ENCODE peak calls at places on chromosomes 6 and 20, in nine cellular contexts. One of them, this sample, is unnamed.
A peak's percentile ranks its signal among the peaks of the same experiment; 100 is the strongest.

GRCh38 chr6:15274696-15275387 is 29.0 kb downstream of the JARID2 start:
- DNase-seq in epithelial cell of esophagus: no peak
- DNase-seq in mammary epithelial cell: no peak
- DNase-seq in cardiac muscle cell: no peak
- DNase-seq in Peyer's patch: no peak
- DNase-seq in SK-N-SH: no peak
- DNase-seq in GM23338: no peak
- DNase-seq in gastrocnemius medialis: no peak
- DNase-seq in H1: no peak
- DNase-seq in this sample: peak; percentile 38

GRCh38 chr6:16058188-16058780 is 70.6 kb upstream of the MYLIP start:
- DNase-seq in epithelial cell of esophagus: no peak
- DNase-seq in mammary epithelial cell: no peak
- DNase-seq in cardiac muscle cell: peak; percentile 51
- DNase-seq in Peyer's patch: no peak
- DNase-seq in SK-N-SH: no peak
- DNase-seq in GM23338: no peak
- DNase-seq in gastrocnemius medialis: peak; percentile 2
- DNase-seq in H1: no peak
- DNase-seq in this sample: no peak

GRCh38 chr6:130754786-130755367 is 72.3 kb upstream of the SMLR1 start:
- DNase-seq in epithelial cell of esophagus: no peak
- DNase-seq in mammary epithelial cell: no peak
- DNase-seq in cardiac muscle cell: no peak
- DNase-seq in Peyer's patch: no peak
- DNase-seq in SK-N-SH: no peak
- DNase-seq in GM23338: no peak
- DNase-seq in gastrocnemius medialis: no peak
- DNase-seq in H1: no peak
- DNase-seq in this sample: no peak

GRCh38 chr6:116005508-116005855 is 55.2 kb downstream of the FRK start:
- DNase-seq in epithelial cell of esophagus: no peak
- DNase-seq in mammary epithelial cell: no peak
- DNase-seq in cardiac muscle cell: no peak
- DNase-seq in Peyer's patch: no peak
- DNase-seq in SK-N-SH: no peak
- DNase-seq in GM23338: no peak
- DNase-seq in gastrocnemius medialis: no peak
- DNase-seq in H1: no peak
- DNase-seq in this sample: peak; percentile 55

GRCh38 chr6:161152904-161153662 is 120.8 kb downstream of the AGPAT4 start:
- DNase-seq in epithelial cell of esophagus: no peak
- DNase-seq in mammary epithelial cell: no peak
- DNase-seq in cardiac muscle cell: no peak
- DNase-seq in Peyer's patch: no peak
- DNase-seq in SK-N-SH: peak; percentile 67
- DNase-seq in GM23338: no peak
- DNase-seq in gastrocnemius medialis: no peak
- DNase-seq in H1: no peak
- DNase-seq in this sample: no peak

GRCh38 chr6:157656437-157657005 is 166.5 kb upstream of the SNX9 start:
- DNase-seq in epithelial cell of esophagus: peak; percentile 27
- DNase-seq in mammary epithelial cell: no peak
- DNase-seq in cardiac muscle cell: no peak
- DNase-seq in Peyer's patch: no peak
- DNase-seq in SK-N-SH: no peak
- DNase-seq in GM23338: no peak
- DNase-seq in gastrocnemius medialis: no peak
- DNase-seq in H1: no peak
- DNase-seq in this sample: no peak

GRCh38 chr20:24993337-24994185 is 1.0 kb upstream of the APMAP start:
- DNase-seq in epithelial cell of esophagus: peak; percentile 65
- DNase-seq in mammary epithelial cell: peak; percentile 52
- DNase-seq in cardiac muscle cell: no peak
- DNase-seq in Peyer's patch: no peak
- DNase-seq in SK-N-SH: no peak
- DNase-seq in GM23338: no peak
- DNase-seq in gastrocnemius medialis: no peak
- DNase-seq in H1: peak; percentile 20
- DNase-seq in this sample: peak; percentile 65

GRCh38 chr6:149026530-149026942 is 279.7 kb downstream of the UST start:
- DNase-seq in epithelial cell of esophagus: peak; percentile 80
- DNase-seq in mammary epithelial cell: peak; percentile 68
- DNase-seq in cardiac muscle cell: peak; percentile 67
- DNase-seq in Peyer's patch: no peak
- DNase-seq in SK-N-SH: peak; percentile 32
- DNase-seq in GM23338: peak; percentile 89
- DNase-seq in gastrocnemius medialis: no peak
- DNase-seq in H1: no peak
- DNase-seq in this sample: peak; percentile 91

GRCh38 chr6:136593748-136594490 is 43.7 kb upstream of the MAP7 start:
- DNase-seq in epithelial cell of esophagus: peak; percentile 96
- DNase-seq in mammary epithelial cell: peak; percentile 98
- DNase-seq in cardiac muscle cell: peak; percentile 5
- DNase-seq in Peyer's patch: peak; percentile 54
- DNase-seq in SK-N-SH: no peak
- DNase-seq in GM23338: peak; percentile 60
- DNase-seq in gastrocnemius medialis: no peak
- DNase-seq in H1: no peak
- DNase-seq in this sample: peak; percentile 98

GRCh38 chr20:38617011-38617829 is 15.6 kb downstream of the ARHGAP40 start:
- DNase-seq in epithelial cell of esophagus: peak; percentile 92
- DNase-seq in mammary epithelial cell: peak; percentile 82
- DNase-seq in cardiac muscle cell: no peak
- DNase-seq in Peyer's patch: no peak
- DNase-seq in SK-N-SH: no peak
- DNase-seq in GM23338: peak; percentile 39
- DNase-seq in gastrocnemius medialis: no peak
- DNase-seq in H1: no peak
- DNase-seq in this sample: no peak

GRCh38 chr6:25112207-25112874 is 166.8 kb upstream of the CARMIL1 start:
- DNase-seq in epithelial cell of esophagus: peak; percentile 92
- DNase-seq in mammary epithelial cell: peak; percentile 88
- DNase-seq in cardiac muscle cell: no peak
- DNase-seq in Peyer's patch: no peak
- DNase-seq in SK-N-SH: no peak
- DNase-seq in GM23338: no peak
- DNase-seq in gastrocnemius medialis: no peak
- DNase-seq in H1: no peak
- DNase-seq in this sample: no peak

GRCh38 chr20:5072756-5073153 is 47.0 kb downstream of the PCNA start:
- DNase-seq in epithelial cell of esophagus: no peak
- DNase-seq in mammary epithelial cell: no peak
- DNase-seq in cardiac muscle cell: no peak
- DNase-seq in Peyer's patch: no peak
- DNase-seq in SK-N-SH: no peak
- DNase-seq in GM23338: no peak
- DNase-seq in gastrocnemius medialis: no peak
- DNase-seq in H1: no peak
- DNase-seq in this sample: no peak

GRCh38 chr20:16415079-16415478 is 158.2 kb downstream of the KIF16B start:
- DNase-seq in epithelial cell of esophagus: peak; percentile 66
- DNase-seq in mammary epithelial cell: peak; percentile 63
- DNase-seq in cardiac muscle cell: no peak
- DNase-seq in Peyer's patch: no peak
- DNase-seq in SK-N-SH: no peak
- DNase-seq in GM23338: no peak
- DNase-seq in gastrocnemius medialis: no peak
- DNase-seq in H1: no peak
- DNase-seq in this sample: no peak

GRCh38 chr20:63977392-63978276 is 1.8 kb downstream of the SAMD10 start:
- DNase-seq in epithelial cell of esophagus: peak; percentile 73
- DNase-seq in mammary epithelial cell: no peak
- DNase-seq in cardiac muscle cell: no peak
- DNase-seq in Peyer's patch: no peak
- DNase-seq in SK-N-SH: no peak
- DNase-seq in GM23338: no peak
- DNase-seq in gastrocnemius medialis: no peak
- DNase-seq in H1: no peak
- DNase-seq in this sample: peak; percentile 78

GRCh38 chr20:33862709-33863403 is 51.7 kb downstream of the CHMP4B start:
- DNase-seq in epithelial cell of esophagus: peak; percentile 33
- DNase-seq in mammary epithelial cell: no peak
- DNase-seq in cardiac muscle cell: peak; percentile 64
- DNase-seq in Peyer's patch: peak; percentile 68
- DNase-seq in SK-N-SH: peak; percentile 90
- DNase-seq in GM23338: peak; percentile 83
- DNase-seq in gastrocnemius medialis: no peak
- DNase-seq in H1: peak; percentile 93
- DNase-seq in this sample: peak; percentile 68
- H3K4me3 ChIP-seq in epithelial cell of esophagus: no peak overlapping the region
- H3K4me3 ChIP-seq in mammary epithelial cell: no peak overlapping the region
- H3K4me3 ChIP-seq in cardiac muscle cell: no peak overlapping the region
- H3K4me3 ChIP-seq in Peyer's patch: no peak overlapping the region
- H3K4me3 ChIP-seq in SK-N-SH: no peak overlapping the region
- H3K4me3 ChIP-seq in GM23338: peak overlapping the region; percentile 53
- H3K4me3 ChIP-seq in gastrocnemius medialis: no peak overlapping the region
- H3K4me3 ChIP-seq in H1: peak overlapping the region; percentile 52
- H3K4me3 ChIP-seq in this sample: peak overlapping the region; percentile 2

GRCh38 chr6:139109558-139109957 is 25.3 kb upstream of the HECA start:
- DNase-seq in epithelial cell of esophagus: no peak
- DNase-seq in mammary epithelial cell: no peak
- DNase-seq in cardiac muscle cell: peak; percentile 8
- DNase-seq in Peyer's patch: peak; percentile 56
- DNase-seq in SK-N-SH: no peak
- DNase-seq in GM23338: peak; percentile 79
- DNase-seq in gastrocnemius medialis: no peak
- DNase-seq in H1: peak; percentile 53
- DNase-seq in this sample: no peak
- TF ChIP-seq CTCF in epithelial cell of esophagus: no peak
- TF ChIP-seq CTCF in mammary epithelial cell: no peak
- TF ChIP-seq CTCF in cardiac muscle cell: peak; percentile 55
- TF ChIP-seq CTCF in Peyer's patch: peak; percentile 33
- TF ChIP-seq CTCF in SK-N-SH: peak; percentile 29
- TF ChIP-seq CTCF in GM23338: peak; percentile 88
- TF ChIP-seq CTCF in gastrocnemius medialis: no peak
- TF ChIP-seq CTCF in H1: peak; percentile 59
- TF ChIP-seq CTCF in this sample: peak; percentile 43

GRCh38 chr20:14583413-14583812 is 246.0 kb upstream of the FLRT3 start:
- DNase-seq in epithelial cell of esophagus: peak; percentile 96
- DNase-seq in mammary epithelial cell: peak; percentile 92
- DNase-seq in cardiac muscle cell: no peak
- DNase-seq in Peyer's patch: no peak
- DNase-seq in SK-N-SH: no peak
- DNase-seq in GM23338: no peak
- DNase-seq in gastrocnemius medialis: no peak
- DNase-seq in H1: no peak
- DNase-seq in this sample: no peak

GRCh38 chr20:14580426-14581074 is 243.1 kb upstream of the FLRT3 start:
- DNase-seq in epithelial cell of esophagus: no peak
- DNase-seq in mammary epithelial cell: no peak
- DNase-seq in cardiac muscle cell: no peak
- DNase-seq in Peyer's patch: no peak
- DNase-seq in SK-N-SH: no peak
- DNase-seq in GM23338: no peak
- DNase-seq in gastrocnemius medialis: no peak
- DNase-seq in H1: no peak
- DNase-seq in this sample: no peak

GRCh38 chr20:14581731-14582130 is 244.3 kb upstream of the FLRT3 start:
- DNase-seq in epithelial cell of esophagus: peak; percentile 82
- DNase-seq in mammary epithelial cell: peak; percentile 43
- DNase-seq in cardiac muscle cell: no peak
- DNase-seq in Peyer's patch: no peak
- DNase-seq in SK-N-SH: no peak
- DNase-seq in GM23338: no peak
- DNase-seq in gastrocnemius medialis: no peak
- DNase-seq in H1: no peak
- DNase-seq in this sample: no peak

GRCh38 chr20:14582855-14583254 is 245.4 kb upstream of the FLRT3 start:
- DNase-seq in epithelial cell of esophagus: peak; percentile 90
- DNase-seq in mammary epithelial cell: peak; percentile 72
- DNase-seq in cardiac muscle cell: no peak
- DNase-seq in Peyer's patch: no peak
- DNase-seq in SK-N-SH: no peak
- DNase-seq in GM23338: no peak
- DNase-seq in gastrocnemius medialis: no peak
- DNase-seq in H1: no peak
- DNase-seq in this sample: no peak
- H3K4me3 ChIP-seq in epithelial cell of esophagus: no peak overlapping the region
- H3K4me3 ChIP-seq in mammary epithelial cell: no peak overlapping the region
- H3K4me3 ChIP-seq in cardiac muscle cell: no peak overlapping the region
- H3K4me3 ChIP-seq in Peyer's patch: no peak overlapping the region
- H3K4me3 ChIP-seq in SK-N-SH: no peak overlapping the region
- H3K4me3 ChIP-seq in GM23338: no peak overlapping the region
- H3K4me3 ChIP-seq in gastrocnemius medialis: no peak overlapping the region
- H3K4me3 ChIP-seq in H1: no peak overlapping the region
- H3K4me3 ChIP-seq in this sample: no peak overlapping the region

DNA sequence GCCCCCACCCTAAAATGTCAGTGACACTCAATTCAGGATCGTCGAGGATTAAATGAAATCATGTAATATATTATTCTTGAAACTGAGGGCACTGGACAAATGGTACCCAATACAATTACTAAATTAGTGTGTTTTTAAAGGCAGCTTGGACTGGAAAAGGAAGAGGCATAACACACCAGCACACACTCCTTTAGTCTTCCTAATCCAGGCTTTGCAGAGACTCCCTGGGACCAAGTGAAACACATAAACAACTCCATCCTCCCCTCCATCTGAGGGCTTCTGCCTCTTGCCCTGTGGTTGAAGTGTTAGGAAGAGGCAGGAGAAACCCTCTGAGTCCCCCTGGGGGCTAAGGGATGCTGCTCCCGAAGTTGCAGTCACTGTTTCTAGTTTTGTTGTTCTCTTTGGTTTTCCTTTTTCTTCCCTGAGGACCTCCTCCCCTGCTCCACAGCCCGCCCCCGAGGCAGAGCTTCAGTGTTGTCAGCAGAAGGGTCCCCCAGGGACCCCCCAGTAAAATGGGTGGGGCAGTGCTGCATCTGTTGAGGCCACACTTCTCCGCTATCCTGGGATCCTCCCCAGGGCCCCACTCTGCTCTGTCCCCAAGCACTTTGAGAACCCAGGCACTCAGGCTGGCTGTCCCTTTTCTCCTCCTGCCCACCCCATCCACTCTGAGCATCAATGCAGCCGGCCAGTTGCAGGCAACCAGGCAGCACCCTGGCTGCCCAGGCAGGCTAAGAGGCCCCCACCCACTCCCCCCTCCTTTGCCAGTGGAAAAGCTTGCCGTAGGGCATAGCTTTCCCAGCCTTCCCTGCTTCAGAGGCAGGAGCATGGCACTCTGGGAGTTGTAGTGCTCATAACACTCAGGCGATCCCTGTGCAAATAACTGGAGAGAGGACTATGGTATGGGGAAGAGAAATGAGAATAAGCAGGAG is 5.9 kb downstream of the TMEM63B start:
- DNase-seq in epithelial cell of esophagus: peak; percentile 47
- DNase-seq in mammary epithelial cell: peak; percentile 25
- DNase-seq in cardiac muscle cell: peak; percentile 65
- DNase-seq in Peyer's patch: peak; percentile 55
- DNase-seq in SK-N-SH: peak; percentile 94
- DNase-seq in GM23338: peak; percentile 58
- DNase-seq in gastrocnemius medialis: no peak
- DNase-seq in H1: no peak
- DNase-seq in this sample: peak; percentile 42
- TF ChIP-seq CTCF in epithelial cell of esophagus: no peak
- TF ChIP-seq CTCF in mammary epithelial cell: no peak
- TF ChIP-seq CTCF in cardiac muscle cell: no peak
- TF ChIP-seq CTCF in Peyer's patch: no peak
- TF ChIP-seq CTCF in SK-N-SH: no peak
- TF ChIP-seq CTCF in GM23338: peak; percentile 14
- TF ChIP-seq CTCF in gastrocnemius medialis: no peak
- TF ChIP-seq CTCF in H1: no peak
- TF ChIP-seq CTCF in this sample: peak; percentile 9